ENCODE peak calls at places on chromosomes 1 and 21, in nine cellular contexts. H is GM23248, F is hepatocyte, B is neural progenitor cell, U is PC-3, K is OCI-LY7, E is SK-N-SH, T is HCT116, J is MM.1S. Z is an unnamed sample.
A peak's percentile ranks its signal among the peaks of the same experiment; 100 is the strongest.

GRCh38 chr1:223504741-223505140 is 111.5 kb downstream of the CCDC185 start:
- DNase-seq in K (no peak), E (no peak), F (no peak), H (peak; percentile 98), U (peak; percentile 97), B (no peak), T (no peak), J (no peak), Z (no peak)

GRCh38 chr1:21539933-21540332 is 30.7 kb downstream of the ALPL start:
- DNase-seq in K (no peak), B (peak; percentile 63), F (no peak), E (peak; percentile 82), J (no peak), H (peak; percentile 32), T (peak; percentile 54), U (peak; percentile 57), Z (peak; percentile 87)

GRCh38 chr1:36912365-36912840 is 121.9 kb downstream of the GRIK3 start:
- DNase-seq in F (no peak), E (no peak), T (no peak), U (no peak), H (no peak), B (no peak), J (no peak), K (no peak), Z (no peak)

GRCh38 chr1:65165269-65166002 is 17.4 kb downstream of the AK4 start:
- DNase-seq in E (no peak), F (no peak), T (no peak), K (peak; percentile 21), H (no peak), B (no peak), J (no peak), U (no peak), Z (peak; percentile 50)

GRCh38 chr21:15192243-15192642 is 127.4 kb upstream of the NRIP1 start:
- DNase-seq in T (no peak), U (peak; percentile 99), B (no peak), J (no peak), F (peak; percentile 49), H (no peak), E (no peak), K (no peak), Z (no peak)

GRCh38 chr1:181028241-181029014 is 5.4 kb upstream of the MR1 start:
- DNase-seq in J (no peak), T (no peak), F (no peak), H (peak; percentile 69), U (no peak), B (no peak), K (no peak), E (no peak), Z (no peak)

GRCh38 chr1:20255666-20256065 is 35.0 kb upstream of the VWA5B1 start:
- DNase-seq in K (no peak), E (no peak), J (no peak), H (peak; percentile 45), T (no peak), B (no peak), U (peak; percentile 78), F (peak; percentile 87), Z (no peak)

GRCh38 chr1:74785944-74786343 is 53.0 kb downstream of the TYW3 start:
- DNase-seq in U (no peak), T (no peak), K (no peak), E (no peak), B (no peak), H (no peak), J (no peak), F (no peak), Z (no peak)

GRCh38 chr1:207959141-207959825 is 48.4 kb upstream of the CD34 start:
- DNase-seq in B (peak; percentile 66), E (peak; percentile 22), U (no peak), K (no peak), F (peak; percentile 62), T (no peak), J (no peak), H (peak; percentile 80), Z (peak; percentile 77)

GRCh38 chr21:42463861-42464515 is 32.0 kb downstream of the RSPH1 start:
- DNase-seq in J (peak; percentile 36), T (peak; percentile 92), H (peak; percentile 16), K (peak; percentile 92), B (no peak), E (no peak), F (no peak), U (peak; percentile 68), Z (peak; percentile 84)

GRCh38 chr1:199308349-199308846 is 669.6 kb downstream of the PTPRC start:
- DNase-seq in H (no peak), U (no peak), T (no peak), B (no peak), E (no peak), K (no peak), J (no peak), F (no peak), Z (no peak)

GRCh38 chr1:53398585-53399365 is 60.4 kb upstream of the DMRTB1 start:
- DNase-seq in T (no peak), E (no peak), J (no peak), B (no peak), H (no peak), F (no peak), U (no peak), K (no peak), Z (no peak)

GRCh38 chr1:221099747-221100146 is 220.5 kb downstream of the HLX start:
- DNase-seq in H (no peak), E (no peak), F (no peak), B (no peak), T (no peak), K (no peak), U (no peak), J (no peak), Z (no peak)

GRCh38 chr1:221102206-221102605 is 223.0 kb downstream of the HLX start:
- DNase-seq in J (no peak), E (no peak), F (no peak), B (no peak), K (no peak), U (peak; percentile 30), H (no peak), T (no peak), Z (no peak)

GRCh38 chr1:221101792-221102191 is 222.5 kb downstream of the HLX start:
- DNase-seq in F (no peak), J (no peak), K (no peak), U (peak; percentile 79), E (no peak), H (peak; percentile 78), B (no peak), T (no peak), Z (no peak)

GRCh38 chr1:221098462-221099406 is 219.5 kb downstream of the HLX start:
- DNase-seq in B (no peak), U (peak; percentile 69), H (peak; percentile 79), E (no peak), F (no peak), K (no peak), J (no peak), T (no peak), Z (no peak)

DNA sequence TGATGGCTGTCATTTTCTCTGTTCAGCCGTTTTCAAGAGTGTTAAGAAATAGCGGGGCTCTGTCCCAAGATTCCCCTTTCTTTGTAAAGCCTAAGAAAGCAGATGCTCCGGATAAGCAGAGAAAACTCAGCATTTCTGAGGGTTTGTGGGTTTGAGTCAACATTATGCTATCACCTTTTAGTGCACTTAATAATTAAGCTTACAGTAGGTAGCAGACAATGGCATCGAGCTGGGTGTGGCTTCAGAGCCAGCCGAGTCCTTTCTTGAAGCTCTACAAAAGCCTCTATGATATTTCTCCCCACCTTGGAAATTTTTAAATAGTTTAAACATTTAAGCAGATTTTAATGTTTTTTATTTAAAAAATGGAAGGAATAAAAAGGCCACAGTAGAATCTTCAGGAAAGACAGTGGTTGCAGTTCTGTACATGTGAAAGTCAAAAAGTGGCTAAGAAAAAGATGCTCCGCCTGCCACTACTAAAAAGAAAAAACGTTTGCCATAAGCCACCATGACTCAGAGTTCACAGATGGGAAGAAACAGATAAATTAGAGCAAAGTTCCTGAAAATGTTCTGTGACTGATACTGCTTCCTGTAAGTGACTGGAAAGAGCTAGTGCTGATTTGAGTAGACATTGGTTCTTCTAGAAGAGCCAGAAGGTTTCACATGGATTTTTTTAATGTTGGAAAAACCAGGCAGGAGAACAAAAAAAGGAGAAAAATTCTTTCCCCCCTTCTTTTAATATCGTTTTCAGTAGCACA is 221.1 kb downstream of the HLX start:
- DNase-seq in J (no peak), H (peak; percentile 91), F (peak; percentile 13), E (no peak), T (no peak), U (peak; percentile 89), B (no peak), K (no peak), Z (no peak)
- TF ChIP-seq EZH2phosphoT487 in J (no peak), H (no peak), F (no peak), E (no peak), T (no peak), U (no peak), B (no peak), K (no peak), Z (no peak)

GRCh38 chr1:213987422-213987875 is 324 bp upstream of the PROX1 start:
- DNase-seq in U (peak; percentile 30), K (no peak), B (peak; percentile 88), T (no peak), F (peak; percentile 76), E (peak; percentile 94), H (peak; percentile 68), J (peak; percentile 62), Z (no peak)
- H3K4me3 ChIP-seq in U (peak overlapping the region; percentile 70), K (no peak overlapping the region), B (peak overlapping the region; percentile 77), T (no peak overlapping the region), F (peak overlapping the region; percentile 11), E (peak overlapping the region; percentile 75), H (peak overlapping the region; percentile 91), J (peak overlapping the region; percentile 80), Z (peak overlapping the region; percentile 80)

GRCh38 chr1:228108055-228108690 is 926 bp downstream of the MRPL55 start:
- DNase-seq in H (no peak), F (no peak), U (no peak), E (no peak), B (no peak), K (no peak), T (no peak), J (no peak), Z (no peak)
- TF ChIP-seq EZH2phosphoT487 in H (no peak), F (no peak), U (no peak), E (no peak), B (no peak), K (no peak), T (no peak), J (no peak), Z (no peak)

GRCh38 chr1:77888071-77888428 is 374 bp upstream of the NEXN start:
- DNase-seq in K (no peak), E (no peak), H (peak; percentile 80), J (no peak), B (no peak), T (no peak), F (peak; percentile 66), U (peak; percentile 25), Z (no peak)

GRCh38 chr1:77889240-77889637 is 815 bp downstream of the NEXN start:
- DNase-seq in U (peak; percentile 62), J (no peak), H (peak; percentile 77), F (peak; percentile 43), K (no peak), T (no peak), E (no peak), B (peak; percentile 52), Z (peak; percentile 63)

GRCh38 chr1:77888429-77889239 is at the start of gene NEXN:
- DNase-seq in E (peak; percentile 84), T (no peak), B (peak; percentile 88), J (no peak), F (peak; percentile 81), U (peak; percentile 48), H (peak; percentile 84), K (no peak), Z (peak; percentile 88)

GRCh38 chr1:77891200-77891599 is 2.8 kb downstream of the NEXN start:
- DNase-seq in U (no peak), E (no peak), F (no peak), T (no peak), B (no peak), H (no peak), K (no peak), J (no peak), Z (no peak)

GRCh38 chr1:77889671-77890070 is 1.2 kb downstream of the NEXN start:
- DNase-seq in U (peak; percentile 88), K (no peak), E (no peak), H (peak; percentile 90), J (no peak), F (peak; percentile 16), T (no peak), B (no peak), Z (peak; percentile 3)
- H3K4me3 ChIP-seq in U (peak overlapping the region; percentile 93), K (no peak overlapping the region), E (peak overlapping the region; percentile 90), H (peak overlapping the region; percentile 80), J (no peak overlapping the region), F (peak overlapping the region; percentile 84), T (no peak overlapping the region), B (peak overlapping the region; percentile 74), Z (peak overlapping the region; percentile 85)